ENCODE peak calls at places on chromosome 21, in seven cellular contexts. T is osteocyte, C is cardiac fibroblast, H is EL, J is AG08396, P is heart right ventricle, V is Ammon's horn. F is an unnamed sample.

GRCh38 chr21:45379171-45379900 is 25.6 kb upstream of the COL18A1 start:
- DNase-seq in T (no peak), C (no peak), H (no peak), J (no peak), P (no peak), V (no peak), F (no peak)

GRCh38 chr21:34576043-34576466 is 38.9 kb downstream of the RCAN1 start:
- DNase-seq in T (peak; percentile 59), C (peak; percentile 15), H (peak; percentile 9), J (no peak), P (peak; percentile 47), V (no peak), F (no peak)

GRCh38 chr21:37535672-37536071 is 169.1 kb downstream of the DYRK1A start:
- DNase-seq in T (peak; percentile 64), C (no peak), H (no peak), J (no peak), P (no peak), V (no peak), F (no peak)

GRCh38 chr21:27571706-27572105 is 604.8 kb upstream of the ADAMTS5 start:
- DNase-seq in T (no peak), C (peak; percentile 24), H (peak; percentile 89), J (no peak), P (no peak), V (no peak), F (no peak)

GRCh38 chr21:14900058-14900457 is 164.7 kb downstream of the NRIP1 start:
- DNase-seq in T (no peak), C (no peak), H (peak; percentile 43), J (no peak), P (no peak), V (no peak), F (no peak)

GRCh38 chr21:45408271-45408791 is 3.4 kb downstream of the COL18A1 start:
- DNase-seq in T (no peak), C (no peak), H (no peak), J (no peak), P (peak; percentile 12), V (no peak), F (no peak)

GRCh38 chr21:34630536-34631143 is 15.7 kb upstream of the RCAN1 start:
- DNase-seq in T (no peak), C (peak; percentile 74), H (peak; percentile 54), J (peak; percentile 68), P (no peak), V (peak; percentile 83), F (no peak)

GRCh38 chr21:42009018-42009830 is 936 bp downstream of the ZBTB21 start:
- DNase-seq in T (no peak), C (peak; percentile 40), H (peak; percentile 50), J (peak; percentile 50), P (peak; percentile 50), V (peak; percentile 50), F (no peak)

F was measured in right atrium auricular region.